ENCODE peak calls at places on chromosomes 16 and 17, in four cellular contexts. B, X, G and H are unnamed samples.

GRCh38 chr17:10114931-10115535 is 83.4 kb downstream of the GAS7 start:
- DNase-seq in B (peak; percentile 57), X (peak; percentile 91), G (no peak), H (peak; percentile 85)

GRCh38 chr17:61221597-61222471 is 177.8 kb upstream of the TBX2 start:
- DNase-seq in B (no peak), X (no peak), G (no peak), H (no peak)

GRCh38 chr17:55690105-55690508 is 32.6 kb downstream of the TMEM100 start:
- DNase-seq in B (no peak), X (no peak), G (no peak), H (no peak)

GRCh38 chr16:468072-468821 is 42.8 kb downstream of the RAB11FIP3 start:
- DNase-seq in B (no peak), X (no peak), G (no peak), H (no peak)

GRCh38 chr17:82318169-82318498 is 726 bp upstream of the CD7 start:
- DNase-seq in B (no peak), X (no peak), G (no peak), H (no peak)

GRCh38 chr16:28069921-28070794 is 6.6 kb upstream of the GSG1L start:
- DNase-seq in B (no peak), X (no peak), G (no peak), H (no peak)

GRCh38 chr16:54291981-54292487 is 5.4 kb upstream of the IRX3 start:
- DNase-seq in B (no peak), X (no peak), G (no peak), H (no peak)

GRCh38 chr17:62187681-62188080 is 122.6 kb upstream of the MED13 start:
- DNase-seq in B (no peak), X (no peak), G (no peak), H (peak; percentile 20)

GRCh38 chr17:45895304-45895968 is 1.1 kb downstream of the MAPT start:
- DNase-seq in B (no peak), X (no peak), G (peak; percentile 30), H (no peak)

GRCh38 chr17:58760248-58760647 is 4.6 kb downstream of the PPM1E start:
- DNase-seq in B (no peak), X (no peak), G (no peak), H (no peak)

GRCh38 chr17:58196610-58197009 is 4.1 kb downstream of the EPX start:
- DNase-seq in B (no peak), X (no peak), G (no peak), H (no peak)

GRCh38 chr16:67694611-67695010 is 24.5 kb downstream of the GFOD2 start:
- DNase-seq in B (no peak), X (no peak), G (no peak), H (no peak)

GRCh38 chr16:16966439-16966838 is 504.3 kb downstream of the XYLT1 start:
- DNase-seq in B (no peak), X (no peak), G (no peak), H (no peak)

GRCh38 chr17:45312477-45313418 is 4.1 kb downstream of the MAP3K14 start:
- DNase-seq in B (no peak), X (no peak), G (no peak), H (no peak)

GRCh38 chr17:58822148-58823050 is 66.7 kb downstream of the PPM1E start:
- DNase-seq in B (no peak), X (no peak), G (no peak), H (no peak)

GRCh38 chr16:53792161-53792951 is 88.4 kb downstream of the FTO start:
- DNase-seq in B (no peak), X (no peak), G (no peak), H (no peak)

GRCh38 chr16:21101631-21102420 is 48.8 kb downstream of the DNAH3 start:
- DNase-seq in B (peak; percentile 2), X (no peak), G (peak; percentile 62), H (no peak)

GRCh38 chr17:48831549-48831883 is 681 bp downstream of the CALCOCO2 start:
- DNase-seq in B (no peak), X (no peak), G (no peak), H (no peak)

GRCh38 chr17:61337247-61337812 is 62.3 kb upstream of the TBX2 start:
- DNase-seq in B (no peak), X (no peak), G (no peak), H (no peak)

GRCh38 chr17:45787044-45787443 is 2.9 kb downstream of the CRHR1 start:
- DNase-seq in B (no peak), X (no peak), G (no peak), H (no peak)

GRCh38 chr17:67139784-67140665 is 95.7 kb downstream of the CACNG1 start:
- DNase-seq in B (no peak), X (no peak), G (peak; percentile 34), H (no peak)

GRCh38 chr16:73725147-73725546 is 571.5 kb upstream of the PSMD7 start:
- DNase-seq in B (no peak), X (no peak), G (no peak), H (no peak)

GRCh38 chr16:49120631-49121030 is 161.0 kb downstream of the CBLN1 start:
- DNase-seq in B (no peak), X (no peak), G (no peak), H (no peak)

GRCh38 chr17:62644487-62645173 is 17.2 kb downstream of the MRC2 start:
- DNase-seq in B (no peak), X (no peak), G (peak; percentile 63), H (no peak)

GRCh38 chr17:6191405-6192095 is 121.4 kb downstream of the WSCD1 start:
- DNase-seq in B (no peak), X (no peak), G (no peak), H (no peak)

GRCh38 chr16:73337371-73337770 is 289.4 kb upstream of the ZFHX3 start:
- DNase-seq in B (no peak), X (no peak), G (no peak), H (no peak)

GRCh38 chr16:86107190-86107589 is 208.2 kb downstream of the IRF8 start:
- DNase-seq in B (no peak), X (no peak), G (no peak), H (no peak)

GRCh38 chr16:69501956-69502457 is 63.8 kb upstream of the NFAT5 start:
- DNase-seq in B (no peak), X (no peak), G (peak; percentile 17), H (no peak)

GRCh38 chr16:11256657-11257130 is 690 bp upstream of the SOCS1 start:
- DNase-seq in B (peak; percentile 9), X (peak; percentile 44), G (peak; percentile 61), H (no peak)

GRCh38 chr17:75241996-75242460 is 19.4 kb downstream of the GGA3 start:
- DNase-seq in B (no peak), X (peak; percentile 29), G (no peak), H (no peak)

GRCh38 chr16:66044616-66045015 is 321.9 kb upstream of the CDH5 start:
- DNase-seq in B (no peak), X (no peak), G (no peak), H (no peak)

GRCh38 chr17:31318298-31319190 is 2.9 kb downstream of the EVI2A start:
- DNase-seq in B (peak; percentile 55), X (peak; percentile 66), G (no peak), H (peak; percentile 55)

GRCh38 chr17:81338301-81339179 is 43.4 kb upstream of the SLC38A10 start:
- DNase-seq in B (no peak), X (no peak), G (no peak), H (no peak)

GRCh38 chr16:21033707-21034106 is 116.9 kb downstream of the DNAH3 start:
- DNase-seq in B (no peak), X (no peak), G (peak; percentile 53), H (no peak)

GRCh38 chr17:178292-179065 is 3.0 kb downstream of the DOC2B start:
- DNase-seq in B (no peak), X (no peak), G (no peak), H (no peak)

GRCh38 chr16:87806608-87807546 is 41.1 kb upstream of the KLHDC4 start:
- DNase-seq in B (peak; percentile 42), X (no peak), G (no peak), H (peak; percentile 78)

GRCh38 chr16:52309761-52310416 is 237.1 kb downstream of the TOX3 start:
- DNase-seq in B (no peak), X (no peak), G (no peak), H (no peak)
- TF ChIP-seq CTCF in B (no peak), X (no peak), G (no peak), H (no peak)

DNA sequence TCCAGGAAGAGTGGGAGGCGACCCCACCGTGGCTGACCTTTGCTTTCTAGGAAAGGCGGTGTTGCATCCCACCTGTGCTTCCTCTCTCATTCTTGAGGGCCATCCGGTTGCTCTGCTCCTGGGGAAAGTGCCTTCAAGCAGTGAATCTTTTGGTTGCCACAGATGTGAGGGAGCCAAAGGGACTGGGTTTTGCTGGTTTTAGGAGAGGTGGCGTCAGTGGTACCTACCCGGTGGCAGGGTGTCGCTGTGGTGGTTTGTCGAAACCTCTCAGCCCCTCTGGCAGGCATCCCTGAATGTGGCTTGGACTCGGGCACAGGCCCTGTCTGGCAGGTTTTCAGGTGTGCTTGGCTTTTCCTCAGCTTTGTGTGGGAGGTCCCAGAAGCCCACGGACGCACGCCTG is 611.5 kb downstream of the KCNJ18 start:
- DNase-seq in B (no peak), X (no peak), G (no peak), H (no peak)
- H3K9me3 ChIP-seq in B (no peaks in the 10 kb centered on the region), X (peaks cover 54% of the 10 kb centered on the region), G (no peaks in the 10 kb centered on the region), H (peaks cover 67% of the 10 kb centered on the region)

DNA sequence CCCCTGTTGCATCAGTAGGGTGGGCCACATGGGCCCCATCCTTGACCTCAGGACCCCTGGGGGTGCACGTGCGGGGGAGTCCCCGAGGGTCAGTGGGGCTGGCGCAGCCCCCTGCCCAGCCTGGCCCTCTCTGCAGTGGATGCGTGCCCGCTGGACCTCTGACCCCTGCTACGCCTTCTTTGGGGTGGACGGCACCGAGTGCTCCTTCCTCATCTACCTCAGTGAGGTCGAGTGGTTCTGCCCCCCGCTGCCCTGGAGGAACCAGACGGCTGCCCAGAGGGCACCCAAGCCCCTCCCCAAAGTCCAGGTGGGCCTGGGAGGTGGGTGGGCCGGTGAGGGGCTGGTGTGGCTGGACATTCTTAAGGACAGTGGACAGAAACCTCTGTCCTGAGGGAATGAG is 35.9 kb downstream of the MGAT5B start:
- DNase-seq in B (no peak), X (no peak), G (no peak), H (no peak)
- H3K27ac ChIP-seq in B (no peak overlapping the region), X (no peak overlapping the region), G (no peak overlapping the region), H (no peak overlapping the region)

GRCh38 chr17:44193326-44194084 is 6.2 kb downstream of the ATXN7L3 start:
- DNase-seq in B (no peak), X (no peak), G (no peak), H (no peak)

GRCh38 chr17:44192750-44193149 is 6.0 kb downstream of the TMUB2 start:
- DNase-seq in B (no peak), X (no peak), G (no peak), H (no peak)

GRCh38 chr17:44191389-44191788 is 4.6 kb downstream of the TMUB2 start:
- DNase-seq in B (no peak), X (no peak), G (no peak), H (no peak)

GRCh38 chr17:44190496-44190895 is 3.7 kb downstream of the TMUB2 start:
- DNase-seq in B (no peak), X (no peak), G (no peak), H (no peak)

GRCh38 chr17:44191941-44192496 is 5.2 kb downstream of the TMUB2 start:
- DNase-seq in B (no peak), X (no peak), G (no peak), H (no peak)
- TF ChIP-seq CTCF in B (no peak), X (no peak), G (no peak), H (no peak)